ENCODE peak calls at places on chromosomes 16 and 17, in eight cellular contexts. Q is iPS DF 6.9; X is effector memory CD4-positive, alpha-beta T cell; G is HCT116; E is cardiac muscle cell; K is prostate gland; M is IMR-90; F is uterus. Y is an unnamed sample. For H3K36me3, the result is how much of the 10 kb centered on the place peaks cover.

GRCh38 chr17:48074322-48075054 is 26.3 kb downstream of the NFE2L1 start:
- DNase-seq in E (peak), K (peak), Q (no peak), X (peak), M (peak), G (peak), F (peak), Y (peak)

GRCh38 chr16:23858496-23859062 is 22.8 kb downstream of the PRKCB start:
- DNase-seq in E (no peak), X (no peak), M (no peak), F (no peak), Q (no peak), G (no peak), K (no peak), Y (no peak)

GRCh38 chr16:85735225-85735722 is 15.6 kb downstream of the C16orf74 start:
- DNase-seq in K (no peak), G (no peak), Q (no peak), F (no peak), E (no peak), X (peak), M (no peak), Y (no peak)

GRCh38 chr17:76080207-76080933 is 1.4 kb downstream of the ZACN start:
- DNase-seq in E (peak), M (no peak), X (no peak), G (no peak), F (no peak), Q (no peak), K (no peak), Y (no peak)

GRCh38 chr16:47052666-47053640 is 79.5 kb upstream of the DNAJA2 start:
- DNase-seq in F (no peak), E (no peak), K (no peak), M (no peak), Q (no peak), G (no peak), X (no peak), Y (no peak)

GRCh38 chr16:51164574-51164973 is 13.5 kb upstream of the SALL1 start:
- DNase-seq in F (no peak), E (no peak), K (no peak), G (no peak), M (no peak), X (no peak), Q (no peak), Y (no peak)

GRCh38 chr17:50051082-50051576 is 4.8 kb upstream of the ITGA3 start:
- DNase-seq in M (peak), K (no peak), Q (no peak), F (no peak), X (no peak), G (peak), E (no peak), Y (peak)

GRCh38 chr17:68379692-68380677 is 77.3 kb downstream of the WIPI1 start:
- DNase-seq in Q (no peak), E (no peak), G (no peak), X (no peak), K (no peak), M (no peak), F (no peak), Y (no peak)

GRCh38 chr16:2298621-2299020 is 30.7 kb upstream of the RNPS1 start:
- DNase-seq in M (no peak), X (no peak), K (no peak), E (no peak), G (no peak), F (no peak), Q (no peak), Y (no peak)

GRCh38 chr16:50836121-50836541 is 94.2 kb downstream of the CYLD start:
- DNase-seq in M (no peak), G (no peak), K (no peak), E (no peak), F (no peak), Q (no peak), X (no peak), Y (no peak)

GRCh38 chr16:27225536-27226360 is 22.4 kb downstream of the KDM8 start:
- DNase-seq in M (no peak), K (no peak), E (no peak), F (no peak), Q (no peak), G (no peak), X (no peak), Y (no peak)

GRCh38 chr17:76547183-76547641 is 7.4 kb downstream of the PRCD start:
- DNase-seq in E (peak), K (peak), F (peak), M (peak), G (no peak), Q (peak), X (peak), Y (no peak)

GRCh38 chr16:85900031-85900792 is 1.2 kb downstream of the IRF8 start:
- DNase-seq in K (no peak), M (no peak), X (no peak), E (no peak), G (no peak), Q (no peak), F (no peak), Y (no peak)

GRCh38 chr17:63995626-63996025 is 2.5 kb upstream of the PRR29 start:
- DNase-seq in E (no peak), K (no peak), Q (no peak), M (no peak), G (no peak), X (no peak), F (no peak), Y (no peak)

GRCh38 chr16:86150646-86151371 is 251.8 kb downstream of the IRF8 start:
- DNase-seq in X (no peak), E (no peak), Q (no peak), G (no peak), K (no peak), M (no peak), F (no peak), Y (no peak)

GRCh38 chr17:4550534-4551039 is 4.6 kb downstream of the MYBBP1A start:
- DNase-seq in X (no peak), E (no peak), G (no peak), M (no peak), F (no peak), Q (no peak), K (no peak), Y (no peak)

GRCh38 chr17:27327871-27328270 is 34.0 kb downstream of the WSB1 start:
- DNase-seq in Q (no peak), K (no peak), X (no peak), M (peak), G (no peak), F (no peak), E (no peak), Y (no peak)

GRCh38 chr17:66676421-66676820 is 158.5 kb upstream of the CACNG5 start:
- DNase-seq in Q (no peak), G (peak), M (no peak), X (no peak), E (no peak), K (peak), F (no peak), Y (peak)

GRCh38 chr16:77213542-77214108 is 14.4 kb downstream of the SYCE1L start:
- DNase-seq in Q (no peak), G (peak), F (no peak), K (no peak), X (no peak), E (no peak), M (peak), Y (no peak)

GRCh38 chr16:1823821-1824220 is 2.8 kb downstream of the HAGH start:
- DNase-seq in M (peak), E (peak), K (no peak), G (no peak), X (no peak), F (no peak), Q (no peak), Y (peak)

GRCh38 chr17:42647778-42648177 is 11.3 kb upstream of the TUBG2 start:
- DNase-seq in Q (no peak), X (no peak), K (no peak), F (no peak), E (no peak), G (no peak), M (no peak), Y (no peak)

GRCh38 chr16:72997141-72997542 is 50.8 kb downstream of the ZFHX3 start:
- DNase-seq in K (peak), Q (no peak), M (peak), F (no peak), X (no peak), G (no peak), E (no peak), Y (peak)

GRCh38 chr16:31561698-31562233 is 34.1 kb downstream of the AHSP start:
- DNase-seq in F (no peak), Q (no peak), K (no peak), G (no peak), X (no peak), M (no peak), E (no peak), Y (no peak)

GRCh38 chr16:27377666-27378485 is 24.1 kb upstream of the IL21R start:
- DNase-seq in M (no peak), X (no peak), Q (no peak), F (no peak), G (no peak), K (no peak), E (no peak), Y (no peak)

GRCh38 chr17:57597531-57598453 is 147.3 kb downstream of the CCDC182 start:
- DNase-seq in M (peak), F (peak), X (peak), E (peak), Q (peak), K (peak), G (peak), Y (peak)

GRCh38 chr16:61900482-61900881 is 135.8 kb downstream of the CDH8 start:
- DNase-seq in K (no peak), M (no peak), F (no peak), E (no peak), X (no peak), G (no peak), Q (no peak), Y (no peak)

GRCh38 chr17:2551928-2552327 is 40.2 kb upstream of the METTL16 start:
- DNase-seq in M (no peak), E (no peak), Q (no peak), X (no peak), K (no peak), F (no peak), G (no peak), Y (no peak)

GRCh38 chr17:44118427-44119050 is 4.9 kb downstream of the HDAC5 start:
- DNase-seq in M (no peak), G (no peak), F (no peak), K (no peak), X (no peak), E (no peak), Q (no peak), Y (no peak)

GRCh38 chr16:30715777-30716445 is 16.9 kb downstream of the SRCAP start:
- DNase-seq in F (no peak), K (no peak), E (no peak), Q (no peak), X (peak), G (no peak), M (peak), Y (no peak)

GRCh38 chr17:83036193-83036592 is 43.2 kb upstream of the METRNL start:
- DNase-seq in Q (no peak), M (no peak), X (no peak), G (no peak), E (no peak), K (no peak), F (no peak), Y (no peak)

GRCh38 chr16:47884131-47884725 is 271.6 kb downstream of the ABCC12 start:
- DNase-seq in E (no peak), Q (no peak), G (no peak), K (no peak), F (no peak), M (no peak), X (no peak), Y (no peak)

GRCh38 chr17:38464723-38465419 is 36.6 kb downstream of the ARHGAP23 start:
- DNase-seq in M (peak), X (no peak), Q (no peak), F (peak), E (no peak), K (peak), G (peak), Y (no peak)

GRCh38 chr16:21946889-21947635 is 6.1 kb upstream of the UQCRC2 start:
- DNase-seq in K (no peak), E (no peak), G (no peak), X (no peak), F (no peak), M (no peak), Q (no peak), Y (no peak)

GRCh38 chr17:29566473-29567361 is at the start of gene ABHD15:
- DNase-seq in G (peak), M (peak), Q (no peak), E (peak), F (peak), X (peak), K (peak), Y (peak)

GRCh38 chr17:81277938-81278693 is 17.0 kb downstream of the SLC38A10 start:
- DNase-seq in X (no peak), F (peak), G (no peak), Q (no peak), M (peak), E (no peak), K (no peak), Y (no peak)

GRCh38 chr17:81279278-81280073 is 15.6 kb downstream of the SLC38A10 start:
- DNase-seq in Q (no peak), E (no peak), G (no peak), M (no peak), F (no peak), X (no peak), K (no peak), Y (no peak)

GRCh38 chr17:81278831-81279230 is 16.3 kb downstream of the SLC38A10 start:
- DNase-seq in F (no peak), K (no peak), X (no peak), G (no peak), Q (no peak), M (no peak), E (no peak), Y (no peak)

GRCh38 chr17:81276781-81277180 is 18.3 kb downstream of the SLC38A10 start:
- DNase-seq in F (no peak), K (no peak), Q (no peak), M (no peak), G (no peak), E (no peak), X (no peak), Y (no peak)

GRCh38 chr17:81277421-81277820 is 17.7 kb downstream of the SLC38A10 start:
- DNase-seq in G (no peak), M (peak), K (peak), Q (no peak), X (no peak), F (peak), E (no peak), Y (no peak)
- H3K36me3 ChIP-seq in G (under half), M (half or more), K (under half), Q (under half), X (half or more), F (under half), E (under half), Y (under half)

GRCh38 chr16:83932955-83933673 is 19.9 kb upstream of the OSGIN1 start:
- DNase-seq in E (no peak), K (no peak), G (no peak), M (peak), X (no peak), Q (no peak), F (no peak), Y (no peak)

GRCh38 chr16:83935005-83935857 is 17.8 kb upstream of the OSGIN1 start:
- DNase-seq in M (no peak), X (no peak), K (no peak), Q (no peak), G (no peak), E (no peak), F (no peak), Y (no peak)

GRCh38 chr16:83933885-83934683 is 19.0 kb upstream of the OSGIN1 start:
- DNase-seq in K (no peak), G (no peak), X (no peak), Q (no peak), E (no peak), M (peak), F (no peak), Y (no peak)

GRCh38 chr16:83935858-83936255 is 17.2 kb upstream of the OSGIN1 start:
- DNase-seq in M (no peak), F (no peak), G (no peak), Q (no peak), X (no peak), K (no peak), E (no peak), Y (no peak)

DNA sequence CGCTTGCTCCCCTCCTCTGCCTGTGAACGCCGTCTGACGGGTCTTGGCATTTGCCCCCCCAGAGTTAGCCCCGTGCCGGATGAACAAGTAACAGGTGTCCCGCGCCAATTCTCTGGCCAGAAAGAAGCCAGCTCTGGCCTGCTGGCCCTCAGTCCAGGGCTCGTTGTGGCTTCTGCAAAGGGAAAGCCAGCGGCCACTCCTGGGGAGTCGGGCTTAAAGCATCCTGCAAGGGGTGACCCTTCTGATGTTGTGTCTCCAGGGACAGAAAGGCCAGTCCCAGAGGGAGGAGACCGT is 18.4 kb upstream of the OSGIN1 start:
- DNase-seq in X (no peak), M (no peak), F (no peak), K (no peak), G (no peak), Q (no peak), E (no peak), Y (no peak)
- H3K36me3 ChIP-seq in X (under half), M (under half), F (under half), K (under half), G (under half), Q (under half), E (under half), Y (under half)

GRCh38 chr16:11575223-11575589 is 11.5 kb downstream of the LITAF start:
- DNase-seq in G (no peak), X (no peak), Q (no peak), F (no peak), E (no peak), K (no peak), M (no peak), Y (no peak)
- H3K36me3 ChIP-seq in G (under half), X (under half), Q (under half), F (under half), E (under half), K (under half), M (under half), Y (under half)

GRCh38 chr17:16019347-16019746 is 19.7 kb downstream of the TTC19 start:
- DNase-seq in Q (no peak), E (no peak), K (no peak), G (no peak), F (no peak), X (no peak), M (no peak), Y (no peak)
- H3K36me3 ChIP-seq in Q (under half), E (under half), K (under half), G (under half), F (under half), X (under half), M (under half), Y (under half)

DNA sequence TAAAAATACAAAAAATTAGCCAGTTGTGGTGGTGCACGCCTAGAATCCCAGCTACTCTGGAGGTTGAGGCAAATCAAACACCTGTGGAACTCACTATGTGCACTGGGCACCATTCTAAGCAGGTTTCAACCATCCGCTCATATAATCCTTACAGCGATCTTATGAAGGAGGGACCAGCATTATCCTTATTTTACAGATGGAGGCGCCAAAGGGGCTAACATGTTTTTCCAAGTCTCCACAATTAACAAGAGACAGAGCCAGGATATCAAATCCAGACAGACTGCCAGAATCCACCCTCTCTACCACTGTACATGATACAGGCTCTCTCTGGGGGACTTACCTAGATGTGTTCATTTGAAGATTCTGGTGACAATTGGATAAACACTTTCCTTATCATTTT is 479.0 kb downstream of the XYLT1 start:
- DNase-seq in Q (no peak), F (no peak), G (no peak), K (no peak), M (no peak), E (no peak), X (no peak), Y (no peak)
- H3K36me3 ChIP-seq in Q (under half), F (under half), G (under half), K (under half), M (under half), E (under half), X (under half), Y (under half)

DNA sequence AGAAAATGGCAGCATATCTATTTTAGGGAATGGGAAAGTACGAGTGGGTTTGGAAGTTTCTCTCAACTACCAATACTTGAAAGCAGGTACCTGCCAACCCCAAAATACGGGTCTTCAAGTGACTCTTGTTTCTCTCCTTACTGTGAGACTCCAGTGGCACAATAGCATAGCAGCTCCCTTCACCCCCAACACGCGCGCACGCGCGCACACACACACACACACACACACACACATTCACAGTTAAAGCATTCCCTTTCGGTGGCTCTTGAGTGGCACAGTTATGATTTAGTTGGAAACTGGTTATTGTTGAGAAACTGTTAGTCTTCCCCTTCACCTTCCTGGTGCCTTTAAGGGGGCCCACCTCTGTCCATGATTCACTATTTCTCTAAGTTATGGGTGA is 30.0 kb upstream of the CCL2 start:
- DNase-seq in K (no peak), Q (no peak), E (no peak), M (no peak), F (no peak), X (no peak), G (no peak), Y (no peak)
- H3K36me3 ChIP-seq in K (under half), Q (under half), E (under half), M (under half), F (under half), X (under half), G (under half), Y (under half)

DNA sequence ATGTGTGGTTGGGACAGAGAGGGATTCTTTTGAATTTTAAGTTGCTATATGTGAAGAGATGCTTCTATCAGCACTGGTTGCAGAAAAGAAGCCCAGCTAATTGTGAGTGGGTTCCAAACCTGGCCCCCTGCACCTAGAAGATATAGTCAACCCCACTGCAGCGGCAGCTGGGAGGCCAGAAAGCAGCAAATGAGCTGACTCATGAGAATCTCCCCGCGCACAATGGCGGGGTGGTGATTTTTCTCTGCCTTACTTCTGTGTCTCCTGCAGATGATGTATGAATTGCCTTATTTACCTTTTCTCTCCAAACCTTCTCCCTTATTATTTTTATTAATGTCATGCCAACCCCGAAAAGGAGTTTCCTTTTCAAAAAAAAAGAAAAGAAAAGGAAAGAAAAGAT is 89.7 kb downstream of the MAF start:
- DNase-seq in K (no peak), X (no peak), G (no peak), E (no peak), M (no peak), Q (no peak), F (no peak), Y (no peak)
- H3K36me3 ChIP-seq in K (under half), X (under half), G (under half), E (under half), M (under half), Q (under half), F (under half), Y (under half)

DNA sequence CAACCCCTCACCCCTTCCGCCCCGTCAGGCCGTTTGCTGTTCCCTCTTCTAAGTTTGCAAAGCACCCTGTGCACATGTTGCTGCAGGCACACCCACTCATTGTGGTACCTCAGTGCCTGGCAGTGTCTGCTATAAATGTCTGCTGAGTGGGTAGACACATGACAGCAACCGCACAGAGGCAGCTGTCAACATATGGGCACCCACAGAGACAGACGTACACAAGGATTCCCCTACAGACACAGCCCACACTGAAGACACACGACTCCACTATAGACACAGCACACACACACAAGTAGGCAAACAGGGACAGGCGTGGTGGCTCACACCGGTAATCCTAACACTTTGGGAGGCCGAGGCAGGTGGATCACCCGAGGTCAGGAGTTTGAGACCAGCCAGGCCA is 17.8 kb upstream of the CRK start:
- DNase-seq in Q (no peak), E (no peak), K (no peak), M (no peak), G (no peak), F (no peak), X (no peak), Y (no peak)
- H3K36me3 ChIP-seq in Q (under half), E (under half), K (under half), M (half or more), G (under half), F (under half), X (under half), Y (under half)